ENCODE peak calls at places on chromosomes 13 and 19, in six cellular contexts. J is pulmonary artery endothelial cell; D is stimulated activated naive B cell treated with anti-CD40 and anti-IgM and Interleukin-4, amounts not matched to agents 10 μg/mL and 1 μg/mL and 100 μg/mL, for 72 hours; L is stimulated activated CD4-positive, alpha-beta T cell treated with anti-CD3 and anti-CD28 coated beads, Interleukin-12 subunit alpha, Interleukin-12 subunit beta, amount 100 ng/mL, for 24 hours; C is AG09319; P is head of caudate nucleus. H is an unnamed sample.

GRCh38 chr13:73938375-73939070 is 195.7 kb downstream of the KLF12 start:
- DNase-seq in J (peak; percentile 59), C (peak; percentile 49), P (no peak), L (no peak), D (no peak), H (no peak)

GRCh38 chr13:39952244-39953233 is 297.1 kb downstream of the COG6 start:
- DNase-seq in D (no peak), J (peak; percentile 98), L (no peak), P (no peak), C (no peak), H (no peak)

GRCh38 chr19:17685451-17686026 is 2.6 kb downstream of the UNC13A start:
- DNase-seq in L (no peak), J (no peak), C (no peak), P (no peak), D (no peak), H (no peak)

GRCh38 chr13:112905990-112906641 is 62.9 kb upstream of the MCF2L start:
- DNase-seq in C (no peak), P (no peak), J (no peak), L (no peak), D (no peak), H (no peak)

GRCh38 chr19:46748325-46749109 is 2.3 kb upstream of the STRN4 start:
- DNase-seq in L (peak; percentile 51), J (no peak), P (peak; percentile 80), C (no peak), D (peak; percentile 35), H (no peak)

GRCh38 chr13:33169273-33169980 is 116.1 kb downstream of the STARD13 start:
- DNase-seq in P (no peak), D (no peak), J (peak; percentile 40), C (no peak), L (no peak), H (no peak)

GRCh38 chr19:27684293-27684692 is 1528.7 kb downstream of the UQCRFS1 start:
- DNase-seq in L (no peak), C (no peak), J (no peak), D (no peak), P (no peak), H (no peak)

GRCh38 chr19:9881720-9882119 is 46.6 kb downstream of the PIN1 start:
- DNase-seq in L (no peak), J (no peak), P (no peak), D (no peak), C (no peak), H (no peak)

GRCh38 chr19:53102701-53103140 is 501 bp downstream of the ZNF160 start:
- DNase-seq in P (peak; percentile 56), C (no peak), L (peak; percentile 5), J (no peak), D (peak; percentile 39), H (no peak)

GRCh38 chr13:76813874-76814273 is 72.3 kb downstream of the KCTD12 start:
- DNase-seq in P (peak; percentile 53), C (no peak), D (no peak), J (no peak), L (no peak), H (no peak)

GRCh38 chr19:13023666-13024065 is 28.4 kb downstream of the NFIX start:
- DNase-seq in L (no peak), J (no peak), C (no peak), P (no peak), D (no peak), H (no peak)

GRCh38 chr13:38819053-38819452 is 132.2 kb downstream of the FREM2 start:
- DNase-seq in L (no peak), P (peak; percentile 70), J (no peak), C (no peak), D (no peak), H (peak; percentile 53)

GRCh38 chr13:71865858-71866172 is 1.2 kb downstream of the DACH1 start:
- DNase-seq in J (no peak), C (no peak), L (no peak), D (no peak), P (no peak), H (no peak)

GRCh38 chr13:114099918-114100445 is 32.4 kb downstream of the RASA3 start:
- DNase-seq in L (no peak), D (no peak), P (no peak), J (no peak), C (no peak), H (no peak)

GRCh38 chr13:94660695-94661324 is 51.5 kb downstream of the SOX21 start:
- DNase-seq in C (no peak), D (no peak), P (no peak), J (no peak), L (no peak), H (peak; percentile 42)

GRCh38 chr13:40749327-40749726 is 21.7 kb downstream of the MRPS31 start:
- DNase-seq in P (no peak), D (no peak), L (no peak), C (no peak), J (no peak), H (no peak)

GRCh38 chr13:102800145-102801041 is 1.5 kb downstream of the BIVM start:
- DNase-seq in L (peak; percentile 65), J (peak; percentile 29), P (peak; percentile 90), C (peak; percentile 46), D (peak; percentile 81), H (peak; percentile 73)